ENCODE peak calls at places on chromosomes 16 and 17, in seven cellular contexts. E is GM12865; P is naive thymus-derived CD8-positive, alpha-beta T cell; L is lower leg skin; H is tibial artery; I is activated gamma-delta T cell treated with anti-CD3 and anti-CD28 coated beads, Interleukin-2, amount 50 U/mL, for 16 hours; J is cardiac fibroblast. D is an unnamed sample.

GRCh38 chr17:27473748-27474609 is 17.7 kb downstream of the KSR1 start:
- DNase-seq in E (peak), P (peak), L (no peak), H (no peak), I (peak), J (no peak), D (no peak)

GRCh38 chr17:19004601-19005441 is at the start of gene FAM83G:
- DNase-seq in E (peak), P (peak), L (peak), H (peak), I (peak), J (peak), D (peak)

GRCh38 chr16:1125471-1125870 is 27.4 kb upstream of the CACNA1H start:
- DNase-seq in E (no peak), P (peak), L (no peak), H (no peak), I (no peak), J (peak), D (no peak)

GRCh38 chr17:15048381-15048780 is 216.7 kb downstream of the PMP22 start:
- DNase-seq in E (no peak), P (no peak), L (no peak), H (no peak), I (no peak), J (no peak), D (no peak)

GRCh38 chr17:66791337-66791736 is 43.6 kb upstream of the CACNG5 start:
- DNase-seq in E (no peak), P (no peak), L (peak), H (peak), I (no peak), J (no peak), D (peak)

GRCh38 chr17:79798296-79799173 is 1.7 kb upstream of the CBX8 start:
- DNase-seq in E (no peak), P (no peak), L (no peak), H (no peak), I (no peak), J (no peak), D (peak)

GRCh38 chr17:12765544-12765943 is 23.8 kb upstream of the ARHGAP44 start:
- DNase-seq in E (no peak), P (no peak), L (no peak), H (no peak), I (no peak), J (peak), D (no peak)

GRCh38 chr17:64773836-64774761 is 112.0 kb upstream of the SMURF2 start:
- DNase-seq in E (peak), P (no peak), L (peak), H (peak), I (no peak), J (peak), D (peak)

GRCh38 chr16:24139282-24139681 is 116.9 kb upstream of the CACNG3 start:
- DNase-seq in E (peak), P (no peak), L (no peak), H (no peak), I (no peak), J (no peak), D (no peak)

GRCh38 chr17:42720996-42721583 is 23.8 kb downstream of the EZH1 start:
- DNase-seq in E (peak), P (peak), L (no peak), H (no peak), I (peak), J (peak), D (no peak)

GRCh38 chr17:66747561-66748275 is 87.2 kb upstream of the CACNG5 start:
- DNase-seq in E (no peak), P (no peak), L (peak), H (peak), I (no peak), J (peak), D (no peak)

GRCh38 chr17:812638-813204 is 30.6 kb downstream of the MRM3 start:
- DNase-seq in E (no peak), P (no peak), L (no peak), H (no peak), I (no peak), J (no peak), D (no peak)

D was measured in psoas muscle.